ENCODE peak calls at places on chromosomes 12 and 14, in six cellular contexts. A is H9, O is MM.1S, E is brain microvascular endothelial cell, B is GM13977, L is right atrium auricular region. W is an unnamed sample.

GRCh38 chr14:73025544-73025943 is 1.4 kb downstream of the ZFYVE1 start:
- DNase-seq in A (no peak), O (no peak), B (no peak), L (no peak), E (no peak), W (no peak)

GRCh38 chr14:54462048-54462447 is 20.9 kb upstream of the CNIH1 start:
- DNase-seq in E (no peak), B (no peak), L (no peak), A (no peak), O (no peak), W (no peak)

GRCh38 chr14:101738921-101739320 is 22.6 kb upstream of the PPP2R5C start:
- DNase-seq in L (no peak), A (no peak), B (no peak), O (no peak), E (no peak), W (no peak)

GRCh38 chr14:33945329-33945728 is 5.5 kb downstream of the EGLN3 start:
- DNase-seq in O (no peak), L (no peak), B (no peak), E (no peak), A (no peak), W (no peak)

GRCh38 chr14:34098045-34098984 is 147.4 kb upstream of the EGLN3 start:
- DNase-seq in B (no peak), E (peak), O (no peak), A (no peak), L (no peak), W (no peak)

GRCh38 chr12:29164477-29165163 is 15.5 kb downstream of the FAR2 start:
- DNase-seq in L (no peak), O (peak), E (peak), A (no peak), B (peak), W (no peak)

GRCh38 chr12:131726-132465 is 65.3 kb downstream of the IQSEC3 start:
- DNase-seq in O (no peak), E (no peak), B (no peak), L (no peak), A (no peak), W (no peak)

GRCh38 chr14:59116984-59117415 is 71.5 kb upstream of the DAAM1 start:
- DNase-seq in A (no peak), E (no peak), B (peak), L (no peak), O (no peak), W (no peak)

GRCh38 chr12:10567813-10568212 is 45.6 kb downstream of the MAGOHB start:
- DNase-seq in L (no peak), A (no peak), B (no peak), E (no peak), O (no peak), W (no peak)

GRCh38 chr12:131618303-131618658 is 92.6 kb upstream of the SFSWAP start:
- DNase-seq in L (no peak), O (no peak), E (peak), B (no peak), A (peak), W (no peak)

GRCh38 chr12:78951746-78952532 is 87.4 kb downstream of the SYT1 start:
- DNase-seq in A (no peak), E (no peak), B (no peak), O (no peak), L (no peak), W (no peak)

GRCh38 chr14:22556021-22556989 is 32.7 kb downstream of the DAD1 start:
- DNase-seq in A (no peak), E (peak), O (peak), L (no peak), B (peak), W (peak)

GRCh38 chr12:105466901-105467598 is 136.6 kb downstream of the C12orf75 start:
- DNase-seq in O (no peak), L (no peak), A (peak), E (no peak), B (no peak), W (no peak)

GRCh38 chr14:99972748-99973466 is 92.3 kb upstream of the EVL start:
- DNase-seq in A (no peak), L (no peak), E (no peak), B (no peak), O (no peak), W (no peak)

GRCh38 chr12:24039113-24039525 is 89.6 kb upstream of the SOX5 start:
- DNase-seq in B (no peak), A (no peak), L (no peak), O (no peak), E (peak), W (no peak)

GRCh38 chr14:100070310-100070709 is 5.1 kb downstream of the EVL start:
- DNase-seq in A (no peak), E (no peak), L (no peak), B (no peak), O (no peak), W (no peak)

GRCh38 chr14:100610511-100611217 is 23.4 kb upstream of the BEGAIN start:
- DNase-seq in E (no peak), L (no peak), A (peak), O (no peak), B (no peak), W (no peak)

GRCh38 chr12:34401659-34402227 is 379.4 kb downstream of the ALG10 start:
- DNase-seq in A (no peak), O (no peak), B (peak), E (no peak), L (peak), W (peak)

GRCh38 chr14:53389207-53389606 is 236.1 kb upstream of the DDHD1 start:
- DNase-seq in B (no peak), A (no peak), O (no peak), E (no peak), L (no peak), W (no peak)

GRCh38 chr12:118360785-118361404 is 11.8 kb downstream of the TAOK3 start:
- DNase-seq in O (no peak), B (no peak), E (peak), A (no peak), L (no peak), W (no peak)

GRCh38 chr14:103712633-103713247 is 2.5 kb downstream of the XRCC3 start:
- DNase-seq in B (no peak), A (no peak), L (no peak), O (no peak), E (no peak), W (no peak)

GRCh38 chr12:111024205-111024794 is 103.9 kb upstream of the MYL2 start:
- DNase-seq in L (no peak), E (peak), A (peak), O (peak), B (peak), W (no peak)

GRCh38 chr12:62632521-62632920 is 165.9 kb downstream of the MON2 start:
- DNase-seq in L (no peak), O (no peak), A (peak), E (no peak), B (peak), W (peak)

GRCh38 chr14:104641753-104642539 is 37.4 kb upstream of the TMEM179 start:
- DNase-seq in A (no peak), L (no peak), O (no peak), E (no peak), B (no peak), W (no peak)

GRCh38 chr14:106803379-106803778 is 1277.0 kb downstream of the TMEM121 start:
- DNase-seq in L (no peak), E (no peak), A (no peak), B (no peak), O (no peak), W (no peak)

GRCh38 chr14:75335588-75335987 is 57.0 kb downstream of the FOS start:
- DNase-seq in B (no peak), O (no peak), E (no peak), L (no peak), A (no peak), W (no peak)

GRCh38 chr12:79549531-79550271 is 141.1 kb downstream of the PAWR start:
- DNase-seq in O (no peak), A (no peak), L (no peak), E (peak), B (no peak), W (no peak)

GRCh38 chr14:82313889-82314288 is 780.2 kb upstream of the SEL1L start:
- DNase-seq in E (no peak), A (no peak), L (no peak), B (no peak), O (no peak), W (no peak)

GRCh38 chr14:90453401-90453951 is 56.6 kb downstream of the CALM1 start:
- DNase-seq in B (no peak), L (peak), A (no peak), E (peak), O (no peak), W (no peak)

GRCh38 chr14:89723930-89724915 is 230.3 kb downstream of the EFCAB11 start:
- DNase-seq in E (no peak), O (no peak), B (no peak), L (no peak), A (no peak), W (no peak)

GRCh38 chr12:14774944-14775651 is 28.2 kb downstream of the WBP11 start:
- DNase-seq in E (peak), O (no peak), A (peak), B (no peak), L (peak), W (peak)

GRCh38 chr12:1796515-1797010 is 23.8 kb upstream of the LRTM2 start:
- DNase-seq in O (peak), B (peak), A (peak), L (peak), E (no peak), W (peak)

GRCh38 chr14:66233571-66233970 is 252.6 kb upstream of the CCDC196 start:
- DNase-seq in B (no peak), A (no peak), L (no peak), O (no peak), E (no peak), W (no peak)

GRCh38 chr12:124273630-124274029 is 21.3 kb upstream of the RFLNA start:
- DNase-seq in E (peak), L (no peak), O (no peak), A (peak), B (peak), W (no peak)
- TF ChIP-seq CTCF in E (peak), L (no peak), O (no peak), A (peak), B (no peak), W (no peak)

GRCh38 chr14:94638330-94638729 is 26.1 kb downstream of the SERPINA3 start:
- DNase-seq in A (no peak), E (peak), B (no peak), L (no peak), O (no peak), W (no peak)

GRCh38 chr14:94633116-94633515 is 20.9 kb downstream of the SERPINA3 start:
- DNase-seq in A (no peak), E (no peak), B (no peak), L (no peak), O (no peak), W (no peak)

GRCh38 chr14:94635143-94635542 is 23.0 kb downstream of the SERPINA3 start:
- DNase-seq in E (no peak), B (no peak), O (no peak), A (no peak), L (no peak), W (no peak)

GRCh38 chr14:94638961-94639817 is 27.0 kb downstream of the SERPINA3 start:
- DNase-seq in L (no peak), E (no peak), B (no peak), O (no peak), A (no peak), W (no peak)

DNA sequence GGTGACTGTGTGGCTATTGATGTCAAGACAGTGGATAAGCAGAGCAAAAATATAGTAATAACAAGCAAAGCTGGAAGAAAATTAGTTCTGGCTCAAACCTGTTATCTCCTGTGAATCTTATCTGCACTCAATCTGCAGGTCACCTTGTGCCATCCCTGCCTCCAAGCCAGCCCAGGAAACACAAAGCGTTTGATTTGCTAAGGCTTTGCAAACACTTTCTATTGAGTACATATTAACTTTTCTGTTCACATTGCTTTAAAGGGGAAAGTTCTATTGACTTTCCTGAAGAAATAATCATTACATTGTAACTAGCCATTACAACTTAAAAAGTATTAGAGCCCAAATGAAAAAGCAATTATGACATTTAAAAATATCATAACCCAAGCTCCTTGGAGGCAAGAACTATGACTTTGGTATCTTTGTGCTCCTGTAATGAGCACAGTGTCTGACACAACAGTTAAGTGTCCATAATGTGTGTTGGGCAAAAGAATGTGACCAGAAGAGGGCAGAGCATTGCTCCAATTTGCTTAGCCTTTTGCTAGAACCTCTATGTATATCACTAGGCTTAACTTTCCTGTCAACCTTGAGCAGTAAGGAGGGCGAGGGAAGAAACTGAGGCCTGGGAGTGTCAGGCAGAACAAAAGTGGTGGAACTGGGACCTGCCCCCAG is 24.7 kb downstream of the SERPINA3 start:
- DNase-seq in A (no peak), L (no peak), B (no peak), E (peak), O (no peak), W (no peak)
- TF ChIP-seq CTCF in A (peak), L (no peak), B (peak), E (peak), O (no peak), W (no peak)

GRCh38 chr14:37585101-37585479 is 10.0 kb downstream of the FOXA1 start:
- DNase-seq in L (no peak), A (peak), B (peak), O (no peak), E (no peak), W (no peak)

GRCh38 chr14:37585971-37586759 is 8.9 kb downstream of the FOXA1 start:
- DNase-seq in A (no peak), O (no peak), B (peak), E (no peak), L (no peak), W (no peak)

GRCh38 chr14:37584211-37585100 is 10.6 kb downstream of the FOXA1 start:
- DNase-seq in B (peak), O (no peak), L (no peak), A (peak), E (no peak), W (no peak)

GRCh38 chr14:37586783-37587428 is 8.1 kb downstream of the FOXA1 start:
- DNase-seq in A (no peak), B (no peak), L (no peak), E (no peak), O (no peak), W (no peak)

GRCh38 chr14:37583358-37584210 is 11.5 kb downstream of the FOXA1 start:
- DNase-seq in E (no peak), B (peak), A (peak), O (no peak), L (no peak), W (no peak)
- TF ChIP-seq CTCF in E (no peak), B (no peak), A (no peak), O (no peak), L (no peak), W (no peak)

GRCh38 chr14:94675036-94675435 is 62.8 kb downstream of the SERPINA3 start:
- DNase-seq in O (no peak), E (no peak), L (no peak), B (no peak), A (no peak), W (no peak)

GRCh38 chr14:94671870-94672444 is 59.8 kb downstream of the SERPINA3 start:
- DNase-seq in E (peak), O (no peak), A (no peak), L (no peak), B (no peak), W (no peak)

GRCh38 chr14:94673781-94674231 is 61.6 kb downstream of the SERPINA3 start:
- DNase-seq in B (no peak), E (peak), O (no peak), A (no peak), L (no peak), W (no peak)

GRCh38 chr14:94673071-94673470 is 60.9 kb downstream of the SERPINA3 start:
- DNase-seq in B (no peak), A (no peak), E (no peak), O (no peak), L (no peak), W (no peak)

DNA sequence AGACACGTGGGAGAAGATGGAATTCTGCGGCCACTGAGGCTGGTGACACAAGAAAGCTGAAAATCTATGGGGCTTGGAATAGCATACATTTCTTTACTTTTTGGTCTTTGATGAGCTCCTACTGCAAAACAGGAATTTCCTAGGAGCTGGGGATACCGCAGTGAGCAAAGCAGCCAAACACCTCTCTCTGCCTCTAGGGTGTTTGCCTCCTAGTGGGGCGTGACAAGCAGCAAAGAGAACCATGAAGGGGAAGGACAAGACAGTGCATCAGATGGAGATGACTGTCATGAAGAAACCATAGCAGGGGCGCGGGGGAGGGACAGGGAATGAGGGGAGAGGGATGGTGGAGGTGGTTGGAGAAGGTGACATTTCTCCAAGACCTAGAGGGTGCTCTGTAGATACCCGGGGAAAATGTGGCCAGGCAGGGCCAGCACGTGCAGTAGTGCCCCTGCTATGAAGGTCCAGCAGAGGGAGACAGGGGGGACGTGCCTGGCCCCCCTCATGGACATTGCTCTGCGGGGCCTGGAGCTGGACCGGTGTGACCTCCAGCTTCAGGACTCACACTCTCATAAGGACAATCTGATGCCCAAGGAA is 58.6 kb downstream of the SERPINA3 start:
- DNase-seq in L (no peak), B (no peak), O (no peak), E (no peak), A (no peak), W (no peak)
- TF ChIP-seq CTCF in L (no peak), B (no peak), O (no peak), E (no peak), A (no peak), W (no peak)

GRCh38 chr12:57737467-57738141 is 938 bp downstream of the AGAP2 start:
- DNase-seq in L (no peak), A (peak), O (no peak), B (no peak), E (no peak), W (no peak)
- TF ChIP-seq CTCF in L (no peak), A (peak), O (no peak), B (no peak), E (peak), W (no peak)